ENCODE peak calls at places on chromosomes 11 and 22, in ten cellular contexts. F is neural progenitor cell, E is brain microvascular endothelial cell, L is breast epithelium, I is fibroblast of pulmonary artery, D is IMR-90, C is cardiac fibroblast, W is aorta, V is fibroblast of the aortic adventitia, T is left ventricle myocardium inferior. Z is an unnamed sample.

GRCh38 chr22:26805131-26805530 is 147.7 kb downstream of the MIAT start:
- DNase-seq in V (no peak), W (no peak), C (no peak), I (no peak), F (no peak), D (peak; percentile 28), E (no peak), L (no peak), T (no peak), Z (no peak)

GRCh38 chr11:112656772-112657428 is 304.3 kb upstream of the NCAM1 start:
- DNase-seq in C (peak; percentile 75), V (peak; percentile 77), I (peak; percentile 48), D (peak; percentile 51), E (peak; percentile 73), T (no peak), F (no peak), W (no peak), L (no peak), Z (peak; percentile 31)

GRCh38 chr22:20957118-20957690 is 9.9 kb upstream of the AIFM3 start:
- DNase-seq in C (no peak), L (no peak), I (no peak), T (no peak), W (no peak), F (peak; percentile 42), E (no peak), D (no peak), V (no peak), Z (peak; percentile 60)

GRCh38 chr22:25053153-25053805 is 100.8 kb downstream of the KIAA1671 start:
- DNase-seq in E (no peak), I (no peak), L (no peak), D (no peak), V (no peak), C (peak; percentile 24), W (no peak), T (no peak), F (no peak), Z (no peak)

GRCh38 chr11:129259950-129260349 is 67.8 kb upstream of the ARHGAP32 start:
- DNase-seq in E (no peak), F (peak; percentile 61), T (no peak), L (no peak), D (no peak), W (no peak), C (no peak), I (peak; percentile 52), V (peak; percentile 14), Z (no peak)

GRCh38 chr22:27029584-27030130 is 372.3 kb downstream of the MIAT start:
- DNase-seq in T (no peak), D (no peak), V (no peak), C (no peak), L (no peak), I (no peak), W (no peak), E (no peak), F (no peak), Z (no peak)

GRCh38 chr11:83472831-83473230 is 186.7 kb upstream of the CCDC90B start:
- DNase-seq in C (no peak), F (no peak), V (no peak), I (no peak), W (no peak), E (no peak), D (no peak), L (no peak), T (no peak), Z (no peak)

GRCh38 chr11:2666828-2667570 is 32.8 kb downstream of the KCNQ1OT1 start:
- DNase-seq in E (no peak), V (no peak), D (no peak), T (no peak), W (peak; percentile 67), L (no peak), C (no peak), F (no peak), I (no peak), Z (peak; percentile 51)

GRCh38 chr11:113234888-113235287 is 79.5 kb upstream of the TTC12 start:
- DNase-seq in W (no peak), V (no peak), L (no peak), C (no peak), T (no peak), F (no peak), E (no peak), D (no peak), I (no peak), Z (no peak)

GRCh38 chr11:133945087-133945974 is 11.4 kb downstream of the IGSF9B start:
- DNase-seq in I (peak; percentile 37), L (no peak), V (peak; percentile 66), F (no peak), C (peak; percentile 8), D (peak; percentile 14), E (no peak), T (peak; percentile 69), W (no peak), Z (no peak)

GRCh38 chr11:87081358-87081757 is 43.6 kb downstream of the TMEM135 start:
- DNase-seq in W (no peak), C (no peak), I (no peak), D (no peak), T (no peak), F (no peak), E (no peak), V (no peak), L (no peak), Z (no peak)

GRCh38 chr11:87082590-87082989 is 44.9 kb downstream of the TMEM135 start:
- DNase-seq in L (no peak), V (no peak), E (no peak), D (no peak), T (no peak), F (no peak), W (no peak), I (no peak), C (no peak), Z (no peak)

GRCh38 chr11:87076260-87076783 is 38.6 kb downstream of the TMEM135 start:
- DNase-seq in W (no peak), I (no peak), F (no peak), C (no peak), E (no peak), D (no peak), V (no peak), T (no peak), L (no peak), Z (no peak)

GRCh38 chr11:87072787-87073186 is 35.1 kb downstream of the TMEM135 start:
- DNase-seq in T (no peak), C (no peak), E (no peak), W (no peak), D (no peak), L (no peak), V (no peak), F (no peak), I (no peak), Z (no peak)

DNA sequence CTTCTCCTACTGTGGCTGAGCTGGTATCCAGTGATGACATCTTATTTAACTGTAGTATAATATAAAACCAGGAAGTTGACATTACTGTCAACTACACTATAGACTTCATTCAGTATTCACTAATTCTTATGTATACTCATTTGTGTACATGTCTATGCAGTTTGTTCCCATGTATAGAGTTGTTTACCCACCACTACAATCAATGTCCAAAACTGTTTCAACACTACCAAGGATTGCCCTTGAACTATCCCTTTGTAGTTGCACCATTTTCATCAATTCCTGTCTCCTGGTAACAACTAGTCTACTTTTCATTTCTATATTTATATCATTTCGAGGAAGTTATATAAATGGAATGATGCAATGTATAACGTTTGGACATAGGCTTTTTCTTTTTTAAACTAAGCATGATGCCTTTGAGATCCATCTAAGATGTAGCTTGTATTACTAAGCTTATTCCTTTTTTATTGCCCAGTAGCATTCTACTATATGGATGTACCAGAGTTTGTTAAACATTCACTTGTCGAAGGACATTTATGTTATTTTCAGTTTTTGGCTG is 39.2 kb downstream of the TMEM135 start:
- DNase-seq in T (no peak), W (no peak), L (no peak), D (no peak), V (no peak), F (no peak), E (no peak), I (no peak), C (no peak), Z (no peak)
- H3K4me3 ChIP-seq in T (no peak overlapping the region), W (no peak overlapping the region), L (no peak overlapping the region), D (no peak overlapping the region), V (no peak overlapping the region), F (no peak overlapping the region), E (no peak overlapping the region), I (no peak overlapping the region), C (no peak overlapping the region), Z (no peak overlapping the region)

DNA sequence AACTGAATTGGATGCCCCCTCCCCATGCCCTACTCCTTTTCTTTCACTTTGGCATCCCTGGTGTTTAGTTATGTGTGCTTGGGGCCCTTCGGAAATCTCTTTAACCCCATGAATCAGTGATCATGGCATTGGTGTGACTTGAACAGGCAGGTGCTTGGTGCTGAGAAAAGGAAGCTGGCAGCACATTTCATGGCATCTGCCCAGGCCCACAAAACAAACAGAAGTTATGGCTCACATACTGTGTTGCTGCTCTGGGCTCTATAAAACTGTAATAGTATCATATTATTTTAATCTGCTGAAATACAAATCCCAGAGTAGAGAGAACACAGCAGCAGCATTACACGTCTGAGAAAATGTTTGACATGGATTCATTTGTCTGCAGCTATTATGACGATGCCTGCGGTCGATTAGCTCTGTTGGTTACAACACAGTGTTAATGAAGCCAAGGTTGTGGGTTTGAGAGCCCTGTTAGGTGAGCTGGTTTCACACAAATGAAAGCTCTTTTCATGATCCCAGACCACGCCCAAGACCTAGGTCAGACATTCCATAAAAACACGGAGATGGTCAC is 80.9 kb downstream of the ALX4 start:
- DNase-seq in L (no peak), D (no peak), E (no peak), I (no peak), C (no peak), V (no peak), F (no peak), T (no peak), W (no peak), Z (no peak)
- H3K4me3 ChIP-seq in L (no peak overlapping the region), D (no peak overlapping the region), E (no peak overlapping the region), I (no peak overlapping the region), C (no peak overlapping the region), V (no peak overlapping the region), F (no peak overlapping the region), T (no peak overlapping the region), W (no peak overlapping the region), Z (no peak overlapping the region)

DNA sequence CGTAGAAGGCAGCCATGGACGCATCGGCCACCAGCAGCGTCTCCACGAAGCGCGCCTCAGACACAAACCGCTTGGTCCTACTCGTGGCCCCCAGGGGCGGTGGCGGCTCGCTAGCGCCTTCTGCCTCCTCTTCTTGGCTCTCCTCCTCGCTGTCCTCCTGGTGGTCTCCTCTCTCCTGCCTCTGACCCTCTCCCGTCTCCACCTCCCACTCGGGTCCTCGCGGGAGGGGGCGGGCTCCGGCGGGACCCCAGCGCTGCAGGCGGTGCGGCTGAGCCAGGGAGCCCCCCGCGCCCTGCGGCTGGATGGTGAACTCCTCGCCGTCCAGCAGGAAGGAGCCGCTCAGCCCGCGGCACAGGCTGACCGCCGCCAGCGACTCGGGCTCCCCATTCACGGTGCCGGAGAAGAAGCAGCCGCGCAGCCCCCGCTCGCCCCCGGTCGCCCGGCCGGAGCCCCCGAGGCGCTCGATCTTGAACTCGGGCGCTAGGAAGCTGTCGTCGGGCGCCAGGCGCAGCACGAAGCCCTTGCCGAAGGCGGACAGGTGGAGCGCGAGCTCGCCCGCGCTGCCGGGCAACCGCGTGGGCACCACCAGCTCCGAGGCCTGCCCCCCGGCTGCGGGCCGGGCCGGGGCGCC is 713 bp downstream of the ADAMTS8 start:
- DNase-seq in L (no peak), I (no peak), W (peak; percentile 86), E (no peak), C (no peak), F (peak; percentile 74), V (no peak), D (no peak), T (peak; percentile 24), Z (no peak)
- H3K4me3 ChIP-seq in L (peak overlapping the region; percentile 81), I (no peak overlapping the region), W (peak overlapping the region; percentile 70), E (no peak overlapping the region), C (no peak overlapping the region), F (peak overlapping the region; percentile 62), V (peak overlapping the region; percentile 40), D (peak overlapping the region; percentile 47), T (peak overlapping the region; percentile 60), Z (peak overlapping the region; percentile 63)

GRCh38 chr11:101466352-101466751 is 117.5 kb downstream of the TRPC6 start:
- DNase-seq in L (no peak), W (no peak), F (peak; percentile 4), C (no peak), V (no peak), D (no peak), I (no peak), T (no peak), E (no peak), Z (no peak)
- H3K4me3 ChIP-seq in L (no peak overlapping the region), W (no peak overlapping the region), F (no peak overlapping the region), C (no peak overlapping the region), V (no peak overlapping the region), D (no peak overlapping the region), I (no peak overlapping the region), T (no peak overlapping the region), E (no peak overlapping the region), Z (no peak overlapping the region)